ENCODE peak calls at places on chromosomes 6 and 20, in seven cellular contexts. One of them, this sample, is unnamed.

GRCh38 chr6:111871725-111872520 is 1.3 kb downstream of the FYN start:
- DNase-seq in ELR: peak
- DNase-seq in non-pigmented ciliary epithelial cell: no peak
- DNase-seq in H1: no peak
- DNase-seq in astrocyte of the spinal cord: peak
- DNase-seq in stimulated activated CD4-positive, alpha-beta T cell treated with anti-CD3 and anti-CD28 coated beads, Interleukin-1b, Interleukin-23, amount 100 ng/mL, for 48 hours: no peak
- DNase-seq in NCI-H1417: peak
- DNase-seq in this sample: peak

GRCh38 chr6:107585815-107586435 is 96.0 kb downstream of the SOBP start:
- DNase-seq in ELR: no peak
- DNase-seq in non-pigmented ciliary epithelial cell: no peak
- DNase-seq in H1: no peak
- DNase-seq in astrocyte of the spinal cord: no peak
- DNase-seq in stimulated activated CD4-positive, alpha-beta T cell treated with anti-CD3 and anti-CD28 coated beads, Interleukin-1b, Interleukin-23, amount 100 ng/mL, for 48 hours: no peak
- DNase-seq in NCI-H1417: peak
- DNase-seq in this sample: no peak

GRCh38 chr20:23926526-23926880 is 47.0 kb upstream of the CST5 start:
- DNase-seq in ELR: no peak
- DNase-seq in non-pigmented ciliary epithelial cell: no peak
- DNase-seq in H1: no peak
- DNase-seq in astrocyte of the spinal cord: no peak
- DNase-seq in stimulated activated CD4-positive, alpha-beta T cell treated with anti-CD3 and anti-CD28 coated beads, Interleukin-1b, Interleukin-23, amount 100 ng/mL, for 48 hours: no peak
- DNase-seq in NCI-H1417: no peak
- DNase-seq in this sample: no peak

GRCh38 chr6:88119769-88120168 is 46.4 kb downstream of the CNR1 start:
- DNase-seq in ELR: peak
- DNase-seq in non-pigmented ciliary epithelial cell: no peak
- DNase-seq in H1: no peak
- DNase-seq in astrocyte of the spinal cord: peak
- DNase-seq in stimulated activated CD4-positive, alpha-beta T cell treated with anti-CD3 and anti-CD28 coated beads, Interleukin-1b, Interleukin-23, amount 100 ng/mL, for 48 hours: no peak
- DNase-seq in NCI-H1417: no peak
- DNase-seq in this sample: no peak

GRCh38 chr6:142842423-142843261 is 102.3 kb downstream of the HIVEP2 start:
- DNase-seq in ELR: peak
- DNase-seq in non-pigmented ciliary epithelial cell: no peak
- DNase-seq in H1: no peak
- DNase-seq in astrocyte of the spinal cord: peak
- DNase-seq in stimulated activated CD4-positive, alpha-beta T cell treated with anti-CD3 and anti-CD28 coated beads, Interleukin-1b, Interleukin-23, amount 100 ng/mL, for 48 hours: peak
- DNase-seq in NCI-H1417: no peak
- DNase-seq in this sample: peak

GRCh38 chr6:73369563-73369962 is at the start of gene OOEP:
- DNase-seq in ELR: no peak
- DNase-seq in non-pigmented ciliary epithelial cell: no peak
- DNase-seq in H1: no peak
- DNase-seq in astrocyte of the spinal cord: no peak
- DNase-seq in stimulated activated CD4-positive, alpha-beta T cell treated with anti-CD3 and anti-CD28 coated beads, Interleukin-1b, Interleukin-23, amount 100 ng/mL, for 48 hours: no peak
- DNase-seq in NCI-H1417: no peak
- DNase-seq in this sample: no peak

GRCh38 chr6:44217332-44218143 is 812 bp downstream of the MYMX start:
- DNase-seq in ELR: no peak
- DNase-seq in non-pigmented ciliary epithelial cell: no peak
- DNase-seq in H1: no peak
- DNase-seq in astrocyte of the spinal cord: peak
- DNase-seq in stimulated activated CD4-positive, alpha-beta T cell treated with anti-CD3 and anti-CD28 coated beads, Interleukin-1b, Interleukin-23, amount 100 ng/mL, for 48 hours: no peak
- DNase-seq in NCI-H1417: no peak
- DNase-seq in this sample: peak

GRCh38 chr6:45566882-45567281 is 189.1 kb upstream of the SUPT3H start:
- DNase-seq in ELR: peak
- DNase-seq in non-pigmented ciliary epithelial cell: no peak
- DNase-seq in H1: peak
- DNase-seq in astrocyte of the spinal cord: peak
- DNase-seq in stimulated activated CD4-positive, alpha-beta T cell treated with anti-CD3 and anti-CD28 coated beads, Interleukin-1b, Interleukin-23, amount 100 ng/mL, for 48 hours: no peak
- DNase-seq in NCI-H1417: no peak
- DNase-seq in this sample: no peak

GRCh38 chr20:46207031-46207549 is 89.0 kb downstream of the CD40 start:
- DNase-seq in ELR: no peak
- DNase-seq in non-pigmented ciliary epithelial cell: no peak
- DNase-seq in H1: no peak
- DNase-seq in astrocyte of the spinal cord: no peak
- DNase-seq in stimulated activated CD4-positive, alpha-beta T cell treated with anti-CD3 and anti-CD28 coated beads, Interleukin-1b, Interleukin-23, amount 100 ng/mL, for 48 hours: no peak
- DNase-seq in NCI-H1417: no peak
- DNase-seq in this sample: no peak

GRCh38 chr6:154754152-154754551 is 20.9 kb downstream of the SCAF8 start:
- DNase-seq in ELR: peak
- DNase-seq in non-pigmented ciliary epithelial cell: no peak
- DNase-seq in H1: no peak
- DNase-seq in astrocyte of the spinal cord: peak
- DNase-seq in stimulated activated CD4-positive, alpha-beta T cell treated with anti-CD3 and anti-CD28 coated beads, Interleukin-1b, Interleukin-23, amount 100 ng/mL, for 48 hours: no peak
- DNase-seq in NCI-H1417: no peak
- DNase-seq in this sample: peak

GRCh38 chr6:165959627-165960026 is 208.0 kb downstream of the TBXT start:
- DNase-seq in ELR: no peak
- DNase-seq in non-pigmented ciliary epithelial cell: no peak
- DNase-seq in H1: no peak
- DNase-seq in astrocyte of the spinal cord: no peak
- DNase-seq in stimulated activated CD4-positive, alpha-beta T cell treated with anti-CD3 and anti-CD28 coated beads, Interleukin-1b, Interleukin-23, amount 100 ng/mL, for 48 hours: no peak
- DNase-seq in NCI-H1417: no peak
- DNase-seq in this sample: no peak

GRCh38 chr20:41095110-41095969 is 42.0 kb upstream of the PLCG1 start:
- DNase-seq in ELR: peak
- DNase-seq in non-pigmented ciliary epithelial cell: no peak
- DNase-seq in H1: no peak
- DNase-seq in astrocyte of the spinal cord: peak
- DNase-seq in stimulated activated CD4-positive, alpha-beta T cell treated with anti-CD3 and anti-CD28 coated beads, Interleukin-1b, Interleukin-23, amount 100 ng/mL, for 48 hours: peak
- DNase-seq in NCI-H1417: peak
- DNase-seq in this sample: peak

GRCh38 chr6:8135276-8135675 is 32.9 kb upstream of the EEF1E1 start:
- DNase-seq in ELR: no peak
- DNase-seq in non-pigmented ciliary epithelial cell: no peak
- DNase-seq in H1: no peak
- DNase-seq in astrocyte of the spinal cord: no peak
- DNase-seq in stimulated activated CD4-positive, alpha-beta T cell treated with anti-CD3 and anti-CD28 coated beads, Interleukin-1b, Interleukin-23, amount 100 ng/mL, for 48 hours: no peak
- DNase-seq in NCI-H1417: no peak
- DNase-seq in this sample: no peak

GRCh38 chr6:149335924-149336323 is 18.4 kb downstream of the TAB2 start:
- DNase-seq in ELR: peak
- DNase-seq in non-pigmented ciliary epithelial cell: peak
- DNase-seq in H1: no peak
- DNase-seq in astrocyte of the spinal cord: peak
- DNase-seq in stimulated activated CD4-positive, alpha-beta T cell treated with anti-CD3 and anti-CD28 coated beads, Interleukin-1b, Interleukin-23, amount 100 ng/mL, for 48 hours: peak
- DNase-seq in NCI-H1417: no peak
- DNase-seq in this sample: peak